ENCODE peak calls at places on chromosomes 2 and 18, in four cellular contexts. M is esophagus squamous epithelium, B is H1, W is GM13977. T is an unnamed sample.

GRCh38 chr2:235854276-235854675 is 313.9 kb downstream of the GBX2 start:
- DNase-seq in M (no peak), W (no peak), B (no peak), T (peak)

GRCh38 chr18:50933684-50934083 is 34.2 kb upstream of the ELAC1 start:
- DNase-seq in M (no peak), B (no peak), W (no peak), T (no peak)

GRCh38 chr2:227826563-227826962 is 12.9 kb downstream of the CCL20 start:
- DNase-seq in M (no peak), B (no peak), W (no peak), T (no peak)

GRCh38 chr2:110852051-110852450 is 119.7 kb downstream of the ACOXL start:
- DNase-seq in B (no peak), M (no peak), W (no peak), T (no peak)

GRCh38 chr2:181991171-181991885 is 5.7 kb downstream of the PPP1R1C start:
- DNase-seq in W (peak), B (no peak), M (no peak), T (no peak)

GRCh38 chr2:111185496-111186022 is 64.8 kb downstream of the BCL2L11 start:
- DNase-seq in M (no peak), B (no peak), W (no peak), T (no peak)

GRCh38 chr2:18719978-18720775 is 130.8 kb upstream of the NT5C1B start:
- DNase-seq in M (no peak), B (no peak), W (no peak), T (no peak)

GRCh38 chr18:22536558-22536957 is 118.8 kb upstream of the CTAGE1 start:
- DNase-seq in W (no peak), M (no peak), B (no peak), T (no peak)

GRCh38 chr18:74499633-74500032 is 3.5 kb downstream of the CNDP2 start:
- DNase-seq in W (peak), M (peak), B (no peak), T (peak)

GRCh38 chr18:5879479-5879882 is 15.8 kb downstream of the TMEM200C start:
- DNase-seq in M (no peak), W (no peak), B (no peak), T (no peak)

GRCh38 chr2:15901808-15902130 is 38.6 kb upstream of the MYCN start:
- DNase-seq in B (no peak), W (no peak), M (no peak), T (no peak)

GRCh38 chr2:133045787-133046186 is 375.8 kb upstream of the LYPD1 start:
- DNase-seq in M (no peak), B (no peak), W (no peak), T (no peak)

GRCh38 chr2:167135691-167136090 is 247.4 kb downstream of the XIRP2 start:
- DNase-seq in M (no peak), W (no peak), B (no peak), T (no peak)

DNA sequence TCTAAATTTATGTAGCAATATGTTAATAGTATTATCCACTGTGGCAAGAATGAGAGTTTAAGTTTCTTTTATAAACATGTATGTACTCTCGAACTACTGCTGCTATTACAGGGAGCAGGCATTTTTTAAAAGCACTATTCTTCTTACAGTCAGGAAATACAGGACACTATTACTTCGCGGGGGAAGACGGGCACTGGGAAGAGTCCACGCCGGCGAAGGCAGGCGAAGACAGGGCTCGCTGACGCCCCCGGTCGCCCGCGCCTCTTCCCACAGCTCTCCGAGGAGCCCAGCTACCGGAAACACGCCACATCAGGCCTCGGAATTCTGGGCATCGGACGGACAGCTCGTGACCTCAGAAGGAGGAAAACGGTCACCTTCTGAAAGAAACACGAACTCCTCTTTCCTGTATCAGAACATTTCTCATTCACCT is 90.2 kb downstream of the FAM161A start:
- DNase-seq in B (no peak), M (no peak), W (peak), T (peak)
- TF ChIP-seq CTCF in B (no peak), M (no peak), W (peak), T (no peak)

DNA sequence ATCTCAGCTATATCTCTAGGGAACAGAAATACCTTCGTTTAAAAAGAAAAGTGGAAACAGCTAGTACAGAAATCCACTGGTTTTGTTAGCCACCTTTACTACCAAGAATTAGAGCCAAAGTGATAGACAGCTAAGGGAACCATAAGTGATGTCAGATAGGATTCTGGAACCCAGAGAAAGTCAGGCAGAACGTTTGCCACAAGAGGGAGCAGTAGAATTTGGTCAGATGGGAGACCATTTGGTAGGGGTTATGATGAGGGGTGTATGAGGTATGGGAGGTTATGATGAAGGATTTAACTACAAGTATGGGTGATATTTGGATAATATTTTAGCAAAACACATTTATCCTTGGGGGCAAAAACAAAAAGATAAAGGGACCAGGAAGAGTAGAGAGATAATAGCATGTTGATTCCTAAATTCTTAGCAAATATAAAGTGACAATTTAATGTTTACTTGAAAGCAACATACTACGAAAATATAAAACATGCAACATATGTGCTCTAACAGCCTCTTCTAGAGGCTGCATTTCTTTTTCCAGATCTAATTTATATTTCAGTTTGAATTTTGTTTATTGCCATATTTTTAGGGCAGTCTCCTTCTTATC is 3.3 kb downstream of the SLC8A1 start:
- DNase-seq in M (no peak), W (no peak), B (no peak), T (no peak)
- TF ChIP-seq CTCF in M (peak), W (peak), B (peak), T (peak)

GRCh38 chr2:65353046-65353445 is 79.4 kb downstream of the SPRED2 start:
- DNase-seq in M (no peak), B (no peak), W (no peak), T (no peak)

GRCh38 chr2:65351948-65352595 is 80.3 kb downstream of the SPRED2 start:
- DNase-seq in M (no peak), B (no peak), W (no peak), T (no peak)

GRCh38 chr2:65349863-65350262 is 82.5 kb downstream of the SPRED2 start:
- DNase-seq in M (no peak), B (no peak), W (no peak), T (peak)

GRCh38 chr2:65351234-65351947 is 81.0 kb downstream of the SPRED2 start:
- DNase-seq in W (no peak), M (no peak), B (no peak), T (no peak)

DNA sequence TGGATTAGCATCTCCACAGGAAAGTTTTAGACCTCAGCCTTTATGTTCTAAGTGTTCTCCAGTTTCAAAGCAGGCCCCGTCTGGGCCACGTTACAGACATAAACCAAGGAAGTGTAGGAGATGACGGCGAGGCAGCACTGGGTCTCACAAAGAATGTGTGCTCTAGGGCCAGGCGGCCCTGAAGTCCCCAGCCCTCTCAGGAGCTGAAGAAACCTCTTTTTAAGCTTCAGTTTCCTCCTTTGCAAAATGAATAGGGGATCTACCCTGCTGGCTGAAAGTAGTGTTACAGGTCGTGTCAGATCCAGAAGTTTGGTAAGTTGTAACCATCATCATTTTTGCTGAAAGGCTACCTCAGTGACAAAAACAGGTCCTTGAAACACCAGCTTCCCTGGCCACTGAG is 81.7 kb downstream of the SPRED2 start:
- DNase-seq in M (no peak), B (no peak), W (peak), T (no peak)
- TF ChIP-seq CTCF in M (no peak), B (peak), W (peak), T (no peak)

DNA sequence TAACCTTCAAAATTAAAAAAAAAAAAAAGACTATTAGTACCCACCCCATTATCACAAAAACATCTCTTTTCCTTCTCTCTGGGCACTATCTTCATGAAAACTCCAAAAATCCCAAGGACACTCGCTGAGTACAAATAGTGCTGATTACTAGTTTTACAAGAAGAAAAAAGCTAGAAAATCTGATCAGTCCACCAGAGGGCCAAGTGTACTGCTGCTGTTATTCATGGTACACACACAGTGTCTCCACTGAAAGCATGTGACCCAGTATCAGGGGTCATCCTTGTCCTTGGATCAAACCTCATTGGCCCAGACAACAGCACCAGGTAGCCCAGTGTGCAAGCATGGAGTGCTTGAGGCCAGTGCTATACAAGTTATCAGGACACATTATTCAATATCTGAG is 382.7 kb upstream of the KLHL29 start:
- DNase-seq in B (no peak), W (no peak), M (no peak), T (no peak)
- TF ChIP-seq CTCF in B (peak), W (no peak), M (no peak), T (no peak)

DNA sequence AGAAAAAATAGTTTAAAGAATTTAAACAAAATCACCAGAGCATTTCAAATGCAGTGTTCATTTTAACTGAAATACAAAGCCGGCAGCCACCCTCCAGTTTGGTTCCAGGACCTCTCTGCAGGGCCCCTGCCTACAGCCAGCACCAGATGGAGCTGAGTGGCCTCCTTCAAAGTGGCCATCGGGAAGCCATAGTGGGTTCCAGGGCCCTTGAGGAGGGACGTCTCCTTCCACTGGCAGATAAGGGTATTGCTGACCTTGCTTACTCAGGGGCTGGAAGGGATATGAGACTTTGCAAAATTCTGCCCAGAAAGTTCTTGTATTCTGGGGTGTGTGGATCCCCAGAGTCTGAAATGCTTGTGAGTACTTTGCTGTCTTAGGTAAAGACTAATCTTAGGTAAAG is 205.2 kb upstream of the APCDD1 start:
- DNase-seq in B (no peak), M (no peak), W (no peak), T (no peak)
- TF ChIP-seq CTCF in B (peak), M (no peak), W (no peak), T (no peak)

GRCh38 chr2:234843411-234843810 is 108.4 kb upstream of the SH3BP4 start:
- DNase-seq in B (no peak), W (no peak), M (no peak), T (no peak)
- TF ChIP-seq CTCF in B (no peak), W (no peak), M (no peak), T (no peak)

GRCh38 chr2:156436477-156437085 is 402 bp downstream of the GPD2 start:
- DNase-seq in W (peak), B (peak), M (no peak), T (no peak)

GRCh38 chr2:156435392-156435724 is 821 bp upstream of the GPD2 start:
- DNase-seq in B (no peak), M (no peak), W (no peak), T (no peak)

GRCh38 chr2:156437272-156437671 is 1.1 kb downstream of the GPD2 start:
- DNase-seq in B (no peak), W (no peak), M (no peak), T (no peak)

GRCh38 chr2:156434461-156435291 is 1.5 kb upstream of the GPD2 start:
- DNase-seq in W (peak), M (no peak), B (no peak), T (no peak)

DNA sequence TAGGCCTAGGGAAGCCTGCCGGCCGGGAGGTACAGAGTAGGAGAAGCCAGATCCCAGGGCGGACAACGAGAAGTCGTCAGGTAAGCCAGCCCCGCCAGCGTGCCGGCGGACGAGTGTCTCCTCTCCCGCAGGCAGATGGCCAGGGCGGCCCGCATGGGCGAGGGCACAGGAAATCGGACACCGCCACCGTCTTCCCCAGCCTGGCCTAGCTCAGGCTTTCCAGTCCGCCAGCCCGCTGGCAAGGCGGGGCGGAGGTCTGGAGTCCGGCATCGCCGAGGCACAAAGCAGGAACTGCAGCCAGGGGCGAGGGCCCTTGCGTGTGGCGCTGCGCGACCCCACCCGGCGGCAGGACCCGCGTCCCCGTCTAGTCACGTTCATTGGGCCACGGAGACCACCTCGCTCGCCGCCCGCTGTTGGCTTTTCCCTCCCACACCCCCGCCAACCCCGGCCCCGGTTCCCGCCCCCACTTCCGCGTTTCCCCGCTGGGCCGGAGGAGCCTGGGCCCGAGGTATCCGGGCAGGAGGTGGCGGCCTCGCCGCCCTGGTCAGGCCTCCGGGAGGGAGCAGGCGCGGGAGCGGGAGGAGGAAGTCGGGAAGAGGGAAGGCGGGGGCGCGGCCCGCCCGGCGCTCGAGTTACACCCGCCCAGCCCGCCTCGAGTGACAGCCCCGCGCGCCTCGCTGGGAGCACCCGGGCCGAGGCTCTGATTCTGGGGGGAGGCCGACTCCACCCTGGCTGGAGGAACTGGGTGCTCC is at the start of gene GPD2:
- DNase-seq in W (peak), M (peak), B (peak), T (peak)
- TF ChIP-seq CTCF in W (no peak), M (no peak), B (peak), T (peak)

GRCh38 chr2:44936715-44937687 is 4.5 kb upstream of the SIX3 start:
- DNase-seq in M (no peak), W (no peak), B (peak), T (no peak)

GRCh38 chr2:44939074-44940052 is 2.1 kb upstream of the SIX3 start:
- DNase-seq in W (no peak), B (peak), M (no peak), T (no peak)

GRCh38 chr2:44936275-44936674 is 5.2 kb upstream of the SIX3 start:
- DNase-seq in W (no peak), B (no peak), M (no peak), T (no peak)

GRCh38 chr2:44938287-44939073 is 3.0 kb upstream of the SIX3 start:
- DNase-seq in B (peak), M (no peak), W (no peak), T (no peak)

GRCh38 chr2:44937688-44938240 is 3.7 kb upstream of the SIX3 start:
- DNase-seq in B (peak), W (no peak), M (no peak), T (no peak)
- TF ChIP-seq CTCF in B (peak), W (peak), M (no peak), T (no peak)

T was measured in heart left ventricle.